ENCODE peak calls at places on chromosomes 5 and 9, in seven cellular contexts. D is heart left ventricle, K is A549, V is sigmoid colon, M is ovary, Q is lower leg skin, Z is right lobe of liver. W is an unnamed sample.

GRCh38 chr5:152260940-152261339 is 144.1 kb downstream of the NMUR2 start:
- DNase-seq in D (no peak), M (no peak), Z (no peak), K (no peak), Q (no peak), V (no peak), W (no peak)

GRCh38 chr5:147188200-147189108 is 46.4 kb upstream of the STK32A start:
- DNase-seq in D (no peak), V (no peak), K (peak), Z (no peak), Q (no peak), M (peak), W (peak)

GRCh38 chr9:113503613-113504230 is 40.2 kb downstream of the RGS3 start:
- DNase-seq in Z (peak), D (no peak), Q (no peak), V (no peak), M (no peak), K (no peak), W (no peak)

GRCh38 chr5:140565024-140565779 is 574 bp downstream of the SLC35A4 start:
- DNase-seq in K (no peak), Q (no peak), V (no peak), Z (no peak), D (no peak), M (no peak), W (no peak)

GRCh38 chr5:130479045-130479804 is 575.0 kb downstream of the CHSY3 start:
- DNase-seq in M (no peak), Q (no peak), K (no peak), V (no peak), Z (no peak), D (no peak), W (no peak)

GRCh38 chr5:169650701-169651331 is 13.7 kb downstream of the DOCK2 start:
- DNase-seq in V (no peak), K (peak), D (no peak), Z (no peak), M (no peak), Q (no peak), W (no peak)

GRCh38 chr9:80504525-80505235 is 932.9 kb downstream of the TLE4 start:
- DNase-seq in Z (no peak), D (no peak), M (no peak), Q (no peak), K (no peak), V (no peak), W (no peak)

GRCh38 chr9:115614931-115615401 is 497.0 kb upstream of the TNC start:
- DNase-seq in M (no peak), K (peak), Z (no peak), Q (no peak), V (no peak), D (no peak), W (no peak)

GRCh38 chr5:79845448-79846197 is 145.4 kb downstream of the MTX3 start:
- DNase-seq in M (no peak), Q (peak), D (no peak), Z (peak), K (no peak), V (no peak), W (no peak)

GRCh38 chr9:108021311-108021710 is 531.7 kb upstream of the KLF4 start:
- DNase-seq in Z (no peak), D (no peak), K (no peak), M (no peak), V (no peak), Q (no peak), W (no peak)

GRCh38 chr9:134251296-134251695 is 75.0 kb upstream of the RXRA start:
- DNase-seq in K (no peak), D (peak), Q (no peak), Z (no peak), M (no peak), V (no peak), W (no peak)

GRCh38 chr5:79080804-79081203 is 11.2 kb downstream of the BHMT2 start:
- DNase-seq in M (no peak), K (no peak), V (no peak), D (no peak), Q (no peak), Z (no peak), W (no peak)

GRCh38 chr9:136088939-136089696 is 6.0 kb downstream of the NACC2 start:
- DNase-seq in Q (no peak), V (peak), K (no peak), M (no peak), D (peak), Z (no peak), W (no peak)

GRCh38 chr5:22605473-22605872 is 247.7 kb downstream of the CDH12 start:
- DNase-seq in Q (no peak), V (no peak), M (no peak), D (no peak), K (no peak), Z (no peak), W (no peak)

DNA sequence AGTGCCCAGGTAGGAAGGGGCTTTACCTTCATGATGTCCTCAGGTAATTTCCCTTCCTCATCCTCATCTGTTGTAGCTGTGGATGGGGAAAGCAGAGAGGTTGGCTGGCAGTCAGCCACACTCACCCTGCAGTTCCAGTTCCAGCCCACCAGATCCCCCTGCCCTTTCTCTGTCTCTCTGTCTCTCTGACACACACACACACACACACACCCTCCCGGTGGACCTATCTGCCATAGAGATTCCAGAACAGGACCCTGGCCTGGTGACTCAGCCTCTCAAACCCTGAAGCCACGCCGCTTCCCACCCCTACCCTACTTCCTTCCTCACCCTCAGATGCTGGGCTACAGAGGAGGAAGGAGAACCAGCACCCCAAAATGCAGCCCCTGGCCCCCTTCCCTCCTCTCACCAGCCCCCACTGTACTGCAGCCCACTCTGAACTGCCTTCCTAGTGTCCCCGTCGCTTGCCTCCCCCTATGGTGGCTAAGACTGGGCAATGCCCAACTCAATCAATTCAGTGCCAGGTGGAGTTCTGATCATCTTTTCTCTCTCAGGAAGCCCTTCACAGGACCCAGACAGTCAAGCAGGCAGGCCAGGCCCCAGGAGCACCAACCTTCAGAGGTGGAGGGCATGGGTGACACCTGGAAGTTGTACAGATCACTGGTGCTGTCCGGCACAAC is 4.8 kb downstream of the IRF1 start:
- DNase-seq in V (peak), D (peak), K (no peak), Q (peak), Z (no peak), M (no peak), W (no peak)
- TF ChIP-seq POLR2A in V (no peak), D (no peak), K (no peak), Q (no peak), Z (no peak), M (no peak), W (no peak)

DNA sequence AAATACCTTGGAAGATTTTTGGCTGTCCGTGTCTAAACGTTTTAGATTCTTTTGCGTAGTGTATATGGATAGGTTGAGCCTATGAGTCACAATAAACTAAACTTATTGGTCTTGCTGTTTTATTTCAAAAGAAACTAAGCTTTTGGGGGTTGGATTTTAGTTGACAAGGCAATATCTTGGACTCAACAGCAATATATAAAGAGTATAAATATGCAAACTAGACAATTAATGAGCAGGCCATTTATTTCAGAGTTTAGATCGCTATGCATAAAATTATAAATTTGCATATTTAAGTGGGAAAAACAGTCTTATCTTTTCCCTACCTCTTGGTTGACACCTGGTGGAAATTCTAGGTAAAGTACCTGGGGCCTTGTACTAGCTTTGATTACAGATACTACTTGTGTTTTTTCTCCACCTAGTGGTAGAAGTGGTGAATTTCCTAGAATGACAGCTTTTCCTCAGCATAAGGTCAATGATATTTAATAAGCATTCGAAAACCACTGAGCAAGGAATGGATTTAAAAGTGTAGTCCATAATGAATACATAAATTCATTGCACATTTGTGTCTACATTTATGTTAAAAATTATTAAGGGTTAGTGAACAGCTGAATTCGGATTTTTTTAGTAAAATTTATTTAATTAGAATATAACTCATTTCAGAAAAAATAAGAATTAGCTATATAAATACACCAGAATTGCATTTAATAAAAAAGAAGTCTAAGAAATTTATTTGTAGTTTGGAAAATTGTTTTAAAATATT is 1.7 kb upstream of the ARRDC3 start:
- DNase-seq in M (no peak), D (no peak), K (peak), V (no peak), Z (no peak), Q (no peak), W (peak)
- H3K4me3 ChIP-seq in M (peak), D (peak), K (peak), V (no peak), Z (peak), Q (no peak), W (peak)

GRCh38 chr5:69331528-69332445 is 814 bp downstream of the CCDC125 start:
- DNase-seq in D (no peak), Z (peak), V (no peak), K (no peak), Q (no peak), M (no peak), W (peak)
- TF ChIP-seq POLR2A in D (no peak), Z (peak), V (no peak), K (no peak), Q (no peak), M (no peak), W (no peak)

DNA sequence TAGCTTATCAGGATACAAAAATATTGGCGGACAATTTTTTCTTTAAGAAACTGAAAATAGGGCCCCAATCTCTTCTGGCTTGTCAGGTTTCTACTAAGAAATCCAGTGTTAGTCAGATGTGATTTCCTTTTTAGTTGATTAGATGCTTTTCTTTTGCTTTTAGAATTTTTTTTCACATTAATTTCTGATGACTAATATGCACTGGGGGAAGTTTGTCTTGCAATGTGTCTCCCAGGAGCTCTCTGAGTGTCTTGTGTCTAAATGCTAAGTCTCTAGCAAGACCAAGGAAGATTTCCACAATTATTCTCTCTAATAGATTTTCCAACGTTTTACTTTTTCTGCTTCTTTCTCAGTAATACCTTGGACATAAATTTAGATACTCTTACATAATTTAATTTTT is 559.8 kb upstream of the TYRP1 start:
- DNase-seq in K (no peak), Q (no peak), D (no peak), Z (no peak), V (no peak), M (no peak), W (no peak)
- H3K4me3 ChIP-seq in K (no peak), Q (no peak), D (no peak), Z (no peak), V (no peak), M (no peak), W (no peak)

DNA sequence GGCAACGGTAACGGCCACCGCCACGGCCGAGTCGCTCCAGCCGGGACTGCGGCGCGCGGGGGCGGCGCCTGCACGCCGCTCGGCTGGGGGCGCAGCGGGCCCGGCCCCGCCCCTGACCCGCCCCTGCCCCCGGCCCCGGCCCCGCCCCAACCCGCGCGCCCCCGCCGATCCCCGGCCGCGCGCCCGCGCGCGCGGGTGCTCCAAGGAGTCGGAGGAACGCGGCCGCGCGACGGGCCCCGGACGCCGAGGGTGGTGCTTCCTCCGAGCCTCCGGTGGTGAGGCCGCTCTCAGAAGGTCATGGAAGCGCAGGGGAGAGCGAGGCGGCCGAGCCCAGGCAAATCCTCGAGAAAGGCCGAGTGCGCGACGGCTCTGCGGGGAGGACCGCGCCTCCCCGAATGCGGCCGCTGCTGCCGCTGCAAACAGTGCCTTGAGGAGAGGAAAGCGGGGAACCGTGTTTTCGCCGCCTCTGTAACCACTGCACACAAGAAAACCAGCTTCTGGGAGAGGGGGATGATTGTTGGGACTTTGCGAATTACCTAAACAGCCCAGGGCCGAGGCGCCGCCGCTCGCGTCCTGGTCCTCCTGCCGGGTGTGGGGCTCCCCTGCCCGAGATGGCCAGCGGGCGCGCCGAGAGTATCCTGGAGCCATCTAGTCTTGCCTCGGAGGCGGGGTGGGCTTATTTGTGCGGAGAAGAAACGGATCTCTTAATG is at the start of gene LIFR:
- DNase-seq in K (peak), Z (peak), M (peak), V (peak), D (peak), Q (peak), W (peak)
- TF ChIP-seq POLR2A in K (peak), Z (no peak), M (peak), V (peak), D (no peak), Q (no peak), W (peak)

GRCh38 chr9:549425-549997 is 292.0 kb upstream of the DMRT1 start:
- DNase-seq in M (no peak), Z (no peak), V (no peak), D (no peak), Q (no peak), K (no peak), W (no peak)
- H3K4me3 ChIP-seq in M (no peak), Z (no peak), V (no peak), D (no peak), Q (no peak), K (no peak), W (no peak)

DNA sequence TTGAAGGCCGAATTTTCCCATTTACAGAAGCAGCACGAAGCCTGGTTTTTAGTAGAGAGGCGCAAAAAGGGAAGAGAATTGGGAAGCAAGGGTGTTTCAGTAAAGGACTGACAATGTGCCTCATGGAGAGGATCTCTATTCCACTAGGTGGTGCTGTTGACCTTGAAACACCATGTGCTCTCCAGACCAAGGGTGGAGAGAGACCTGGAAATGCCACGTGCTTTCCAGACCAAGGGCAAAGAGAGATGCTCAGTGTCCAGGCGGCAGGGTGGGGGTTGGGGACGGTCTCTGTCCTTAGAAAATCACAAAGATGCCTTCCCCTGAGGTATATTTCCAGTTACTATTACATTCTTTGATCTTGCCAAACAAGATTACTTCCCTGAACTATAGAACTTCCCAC is 425.3 kb downstream of the CSNK1G3 start:
- DNase-seq in Q (no peak), D (no peak), M (no peak), K (peak), Z (no peak), V (peak), W (no peak)
- TF ChIP-seq POLR2A in Q (no peak), D (no peak), M (no peak), K (no peak), Z (no peak), V (no peak), W (no peak)

GRCh38 chr5:163916376-163916775 is 411.0 kb downstream of the MAT2B start:
- DNase-seq in K (no peak), M (no peak), Z (no peak), Q (no peak), D (no peak), V (no peak), W (no peak)
- H3K4me3 ChIP-seq in K (no peak), M (no peak), Z (no peak), Q (no peak), D (no peak), V (no peak), W (no peak)

GRCh38 chr5:132495672-132496630 is 5.4 kb upstream of the IRF1 start:
- DNase-seq in Z (peak), V (peak), K (peak), M (peak), Q (peak), D (peak), W (peak)
- TF ChIP-seq POLR2A in Z (peak), V (peak), K (peak), M (peak), Q (no peak), D (no peak), W (no peak)

GRCh38 chr9:98793031-98793430 is 3.3 kb downstream of the ANKS6 start:
- DNase-seq in Q (peak), V (no peak), K (no peak), M (no peak), D (no peak), Z (peak), W (no peak)

GRCh38 chr9:98795970-98796363 is 388 bp downstream of the ANKS6 start:
- DNase-seq in V (no peak), M (no peak), D (peak), Z (no peak), K (no peak), Q (peak), W (peak)

GRCh38 chr9:98795295-98795955 is 930 bp downstream of the ANKS6 start:
- DNase-seq in Z (peak), Q (peak), D (no peak), K (no peak), M (no peak), V (no peak), W (peak)

GRCh38 chr9:98796364-98797101 is at the start of gene ANKS6:
- DNase-seq in Q (peak), K (peak), D (peak), Z (peak), V (peak), M (peak), W (peak)

DNA sequence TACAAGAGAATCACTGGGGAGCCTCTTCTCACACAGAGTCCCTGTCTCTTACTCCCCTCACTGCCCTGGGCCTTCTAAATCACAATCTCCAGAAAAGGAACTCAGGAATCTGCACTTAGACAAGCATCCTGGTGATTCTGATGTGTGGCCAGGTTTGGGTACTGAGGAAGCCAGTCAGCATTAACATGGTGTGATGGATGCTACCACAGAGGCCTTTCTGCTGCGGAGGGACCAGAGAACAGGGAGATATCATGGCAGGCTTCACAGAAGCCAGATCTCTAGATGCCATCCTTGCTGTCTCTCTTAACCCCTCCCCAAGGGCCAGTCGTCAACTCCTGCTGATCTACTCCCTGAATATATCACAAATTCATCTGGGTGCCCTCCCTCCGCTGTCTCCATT is 1.6 kb downstream of the ANKS6 start:
- DNase-seq in K (no peak), D (no peak), V (no peak), Z (peak), Q (peak), M (no peak), W (no peak)
- H3K4me3 ChIP-seq in K (no peak), D (no peak), V (no peak), Z (no peak), Q (no peak), M (no peak), W (no peak)

W was measured in thyroid gland.